ENCODE peak calls at places on chromosomes 2 and 18, in seven cellular contexts. N, X, K, Y, B, E and C are unnamed samples.

GRCh38 chr2:224925066-224925821 is 117.0 kb downstream of the DOCK10 start:
- DNase-seq in N (no peak), B (no peak), Y (no peak), K (no peak), E (no peak), X (no peak), C (no peak)

GRCh38 chr2:58535994-58536393 is 294.9 kb upstream of the FANCL start:
- DNase-seq in X (no peak), E (no peak), Y (no peak), B (no peak), K (no peak), N (no peak), C (no peak)

GRCh38 chr2:105502625-105503334 is 103.9 kb upstream of the FHL2 start:
- DNase-seq in X (no peak), N (no peak), E (no peak), K (no peak), Y (no peak), B (no peak), C (peak)

GRCh38 chr2:63763336-63764056 is 78.2 kb upstream of the UGP2 start:
- DNase-seq in X (no peak), B (no peak), N (no peak), K (no peak), E (no peak), Y (peak), C (peak)

GRCh38 chr2:120477198-120477597 is 131.3 kb downstream of the INHBB start:
- DNase-seq in B (no peak), E (no peak), K (no peak), X (no peak), Y (no peak), N (no peak), C (no peak)

GRCh38 chr18:35247412-35248249 is 6.8 kb downstream of the ZNF397 start:
- DNase-seq in X (no peak), N (no peak), Y (no peak), E (no peak), K (no peak), B (no peak), C (peak)

GRCh38 chr18:2958819-2959298 is 54.1 kb downstream of the LPIN2 start:
- DNase-seq in N (no peak), K (no peak), X (no peak), Y (no peak), E (no peak), B (no peak), C (peak)

GRCh38 chr18:3025544-3025943 is 12.6 kb upstream of the LPIN2 start:
- DNase-seq in Y (no peak), E (no peak), X (no peak), N (no peak), K (no peak), B (no peak), C (no peak)

GRCh38 chr2:173271135-173271534 is 83.5 kb upstream of the CDCA7 start:
- DNase-seq in X (no peak), N (no peak), E (no peak), K (no peak), B (no peak), Y (no peak), C (no peak)

GRCh38 chr2:178234648-178235047 is 40.3 kb downstream of the OSBPL6 start:
- DNase-seq in K (no peak), E (no peak), Y (no peak), N (no peak), X (no peak), B (no peak), C (peak)

GRCh38 chr2:157726946-157727345 is 98.3 kb upstream of the ACVR1C start:
- DNase-seq in K (no peak), Y (no peak), N (no peak), X (no peak), E (no peak), B (no peak), C (no peak)

GRCh38 chr2:211093743-211094303 is 537.4 kb downstream of the CPS1 start:
- DNase-seq in X (no peak), B (no peak), E (no peak), K (no peak), Y (no peak), N (no peak), C (no peak)

GRCh38 chr2:109355192-109355843 is 226.3 kb downstream of the SH3RF3 start:
- DNase-seq in X (no peak), E (no peak), B (no peak), Y (no peak), N (no peak), K (peak), C (peak)

GRCh38 chr2:126568734-126569133 is 87.2 kb upstream of the GYPC start:
- DNase-seq in N (no peak), X (no peak), B (no peak), E (no peak), K (no peak), Y (no peak), C (no peak)

GRCh38 chr2:241041557-241042158 is 43.2 kb downstream of the SNED1 start:
- DNase-seq in B (no peak), N (no peak), Y (no peak), E (peak), X (peak), K (peak), C (no peak)

GRCh38 chr18:3151379-3152264 is 68.1 kb downstream of the MYOM1 start:
- DNase-seq in E (no peak), N (no peak), K (no peak), Y (peak), B (no peak), X (no peak), C (peak)

GRCh38 chr18:74679679-74680076 is 82.0 kb downstream of the ZNF407 start:
- DNase-seq in B (no peak), K (no peak), N (no peak), E (no peak), Y (no peak), X (no peak), C (no peak)

GRCh38 chr18:2147424-2147823 is 423.9 kb downstream of the METTL4 start:
- DNase-seq in E (no peak), B (no peak), X (no peak), Y (peak), K (no peak), N (no peak), C (peak)

GRCh38 chr18:37578886-37579513 is 13.4 kb upstream of the CELF4 start:
- DNase-seq in B (no peak), K (no peak), E (no peak), X (no peak), Y (peak), N (no peak), C (peak)

GRCh38 chr2:181074457-181074856 is 94.1 kb downstream of the UBE2E3 start:
- DNase-seq in K (no peak), N (no peak), B (no peak), Y (no peak), X (no peak), E (no peak), C (peak)

GRCh38 chr18:54023471-54023870 is 201.0 kb downstream of the MBD2 start:
- DNase-seq in K (no peak), E (no peak), X (no peak), Y (no peak), B (no peak), N (no peak), C (peak)

GRCh38 chr2:7632420-7632819 is 715.2 kb downstream of the RNF144A start:
- DNase-seq in K (no peak), X (no peak), B (no peak), N (no peak), Y (no peak), E (no peak), C (no peak)

GRCh38 chr2:239773377-239774141 is 251.6 kb downstream of the NDUFA10 start:
- DNase-seq in Y (no peak), B (peak), X (peak), K (no peak), E (no peak), N (no peak), C (no peak)

GRCh38 chr2:174840436-174840835 is 76.2 kb upstream of the CHRNA1 start:
- DNase-seq in Y (no peak), B (no peak), E (no peak), X (no peak), N (no peak), K (no peak), C (peak)

GRCh38 chr2:45739796-45740485 is 88.5 kb downstream of the PRKCE start:
- DNase-seq in Y (no peak), B (no peak), K (no peak), X (no peak), N (no peak), E (no peak), C (no peak)

GRCh38 chr2:145687445-145688104 is 1167.7 kb upstream of the ZEB2 start:
- DNase-seq in B (no peak), N (no peak), K (no peak), X (no peak), E (no peak), Y (no peak), C (no peak)

GRCh38 chr2:123606631-123607030 is 418.5 kb upstream of the CNTNAP5 start:
- DNase-seq in B (no peak), X (no peak), Y (no peak), N (no peak), K (no peak), E (no peak), C (no peak)

GRCh38 chr2:20617892-20618467 is 32.9 kb downstream of the HS1BP3 start:
- DNase-seq in Y (peak), B (peak), N (peak), X (peak), E (peak), K (peak), C (peak)

GRCh38 chr2:127142663-127143630 is 36.0 kb upstream of the BIN1 start:
- DNase-seq in E (no peak), K (peak), B (no peak), Y (no peak), N (no peak), X (no peak), C (peak)

GRCh38 chr2:180010701-180011100 is 3.6 kb upstream of the CWC22 start:
- DNase-seq in Y (no peak), B (no peak), X (no peak), E (no peak), N (no peak), K (no peak), C (no peak)

GRCh38 chr2:111032721-111033532 is 87.8 kb upstream of the BCL2L11 start:
- DNase-seq in X (peak), E (no peak), B (no peak), N (peak), K (peak), Y (no peak), C (no peak)

GRCh38 chr2:210593166-210593565 is 36.8 kb downstream of the CPS1 start:
- DNase-seq in Y (no peak), N (no peak), B (no peak), X (no peak), E (no peak), K (no peak), C (peak)

GRCh38 chr2:71082402-71083252 is 14.2 kb downstream of the NAGK start:
- DNase-seq in B (no peak), K (no peak), E (no peak), Y (no peak), X (no peak), N (no peak), C (no peak)

GRCh38 chr2:156331572-156332451 is 709 bp downstream of the NR4A2 start:
- DNase-seq in Y (no peak), X (peak), N (peak), E (peak), B (peak), K (peak), C (peak)

GRCh38 chr18:42922363-42922762 is 193.1 kb downstream of the RIT2 start:
- DNase-seq in K (no peak), E (no peak), B (no peak), X (no peak), Y (no peak), N (no peak), C (no peak)

GRCh38 chr2:54429055-54429454 is 27.1 kb upstream of the SPTBN1 start:
- DNase-seq in E (no peak), X (no peak), Y (no peak), K (no peak), B (no peak), N (no peak), C (peak)

GRCh38 chr2:7014201-7014640 is 97.0 kb downstream of the RNF144A start:
- DNase-seq in Y (no peak), X (peak), E (no peak), B (no peak), N (no peak), K (no peak), C (peak)

GRCh38 chr18:11251891-11252270 is 102.5 kb upstream of the PIEZO2 start:
- DNase-seq in E (no peak), K (no peak), B (no peak), Y (no peak), X (no peak), N (no peak), C (peak)

GRCh38 chr2:66426250-66427064 is 8.5 kb upstream of the MEIS1 start:
- DNase-seq in N (no peak), E (no peak), B (no peak), Y (no peak), X (no peak), K (no peak), C (no peak)
- H3K4me3 ChIP-seq in N (peak), E (peak), B (peak), Y (peak), X (peak), K (no peak), C (peak)

DNA sequence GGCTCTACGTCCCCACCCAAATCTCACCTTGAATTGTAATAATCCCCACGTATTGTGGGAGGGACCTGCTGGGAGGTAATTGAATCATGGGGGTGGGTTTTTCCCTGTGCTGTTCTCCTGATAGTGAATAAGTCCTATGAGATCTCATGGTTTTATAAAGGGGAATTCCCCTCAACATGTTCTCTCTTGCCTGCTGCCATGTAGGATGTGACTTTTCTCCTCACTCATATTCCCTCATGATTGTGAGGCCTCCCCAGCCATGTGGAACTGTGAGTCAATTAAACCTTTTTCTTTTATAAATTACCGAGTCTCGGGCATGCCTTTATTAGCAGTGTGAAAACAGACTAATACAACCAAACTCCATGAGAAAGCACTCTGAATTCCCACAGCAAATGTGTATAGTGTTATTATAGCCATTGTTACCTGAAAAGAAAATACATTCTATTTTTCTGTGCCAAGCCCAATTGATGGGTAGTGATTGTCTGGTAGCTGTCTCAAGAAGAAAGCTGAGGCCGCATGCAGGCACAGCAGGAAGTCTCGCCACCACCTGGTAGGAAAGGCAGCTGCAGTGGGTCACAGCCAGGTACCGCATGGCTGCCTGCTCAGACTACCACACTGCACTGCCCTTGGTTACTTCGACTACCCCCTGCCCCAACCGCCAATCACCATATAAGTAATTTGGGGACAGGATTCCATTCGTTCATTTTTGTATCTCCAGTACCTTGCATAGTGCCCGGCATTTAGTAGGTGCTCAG is 10.3 kb upstream of the ZBTB7C start:
- DNase-seq in K (no peak), Y (no peak), X (no peak), E (no peak), N (no peak), B (no peak), C (no peak)
- TF ChIP-seq CTCF in K (no peak), Y (no peak), X (no peak), E (no peak), N (no peak), B (no peak), C (no peak)

GRCh38 chr2:206217162-206217561 is 57.3 kb upstream of the ZDBF2 start:
- DNase-seq in Y (no peak), E (no peak), K (no peak), X (no peak), B (no peak), N (no peak), C (no peak)

GRCh38 chr2:206217743-206218520 is 56.5 kb upstream of the ZDBF2 start:
- DNase-seq in B (no peak), Y (no peak), N (no peak), E (no peak), X (no peak), K (no peak), C (peak)

GRCh38 chr2:206212673-206213513 is 53.2 kb downstream of the EEF1B2 start:
- DNase-seq in Y (no peak), X (no peak), K (no peak), N (no peak), B (no peak), E (no peak), C (peak)

GRCh38 chr2:206211657-206212255 is 52.1 kb downstream of the EEF1B2 start:
- DNase-seq in K (no peak), Y (no peak), X (no peak), N (no peak), E (no peak), B (no peak), C (peak)

GRCh38 chr2:206213514-206213845 is 53.8 kb downstream of the EEF1B2 start:
- DNase-seq in X (no peak), K (no peak), N (no peak), E (no peak), B (no peak), Y (no peak), C (no peak)
- H3K4me3 ChIP-seq in X (no peak), K (no peak), N (no peak), E (no peak), B (no peak), Y (no peak), C (peak)

DNA sequence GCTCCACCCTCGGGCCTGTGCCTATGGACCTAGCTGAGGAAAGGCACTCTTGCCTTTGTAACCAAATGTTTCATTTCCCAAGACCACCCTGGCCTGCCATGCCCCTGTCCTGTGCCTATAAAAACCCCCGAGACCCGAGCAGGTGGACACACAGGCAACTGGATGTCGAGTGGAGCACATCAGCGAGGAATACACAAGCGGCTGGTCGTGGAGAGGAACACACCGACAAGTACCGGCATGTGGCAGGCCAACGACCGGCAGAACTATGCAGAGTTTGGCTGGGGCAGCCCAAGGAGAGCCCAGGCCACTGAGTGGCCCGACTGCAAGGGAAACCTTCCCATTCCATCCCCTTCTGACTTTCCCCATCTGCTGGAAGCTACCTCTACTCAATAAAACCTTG is 1963.8 kb upstream of the CELF4 start:
- DNase-seq in N (no peak), X (no peak), B (no peak), K (no peak), E (no peak), Y (no peak), C (no peak)
- TF ChIP-seq CTCF in N (no peak), X (no peak), B (no peak), K (no peak), E (no peak), Y (no peak), C (no peak)

DNA sequence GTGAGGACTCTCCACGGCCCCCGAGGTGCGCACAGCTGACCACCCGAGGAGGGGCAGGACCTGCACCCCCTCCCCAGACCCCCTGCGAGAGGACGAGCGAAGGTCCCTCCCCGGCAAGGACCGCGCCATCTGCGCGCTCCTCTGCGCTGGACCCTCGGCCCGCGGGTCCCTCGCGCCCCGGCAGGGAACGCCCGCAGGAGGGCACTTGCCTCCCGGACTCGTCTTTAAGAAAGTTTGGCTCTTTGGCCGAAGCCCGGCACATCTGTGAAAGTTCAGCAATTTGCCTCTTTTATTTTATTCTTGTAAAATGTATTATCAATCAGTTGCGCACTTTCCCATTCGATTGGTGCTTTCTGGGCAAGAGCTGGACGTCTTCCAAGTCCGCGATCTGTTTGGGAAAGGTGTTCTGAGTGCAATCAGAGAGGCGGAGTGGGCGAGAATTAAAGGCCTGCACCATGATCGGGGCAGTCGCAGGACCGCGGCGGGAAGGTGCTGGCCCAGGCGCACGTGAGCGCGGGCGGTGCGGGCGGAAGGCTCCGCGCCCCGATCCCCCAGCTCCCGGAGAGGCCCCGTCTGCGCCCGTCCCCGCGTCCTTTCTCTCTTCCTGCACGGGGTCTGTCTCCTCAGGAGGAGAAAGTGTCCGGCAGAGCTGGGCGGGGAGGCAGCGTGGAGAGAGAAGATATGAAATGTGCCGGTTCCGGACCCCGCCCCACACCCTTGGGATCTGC is 1.6 kb upstream of the ALKAL2 start:
- DNase-seq in N (peak), E (peak), K (no peak), B (no peak), Y (no peak), X (no peak), C (peak)
- H3K4me3 ChIP-seq in N (peak), E (peak), K (peak), B (peak), Y (peak), X (peak), C (peak)

GRCh38 chr2:200863655-200864205 is 728 bp downstream of the CLK1 start:
- DNase-seq in N (peak), E (peak), K (no peak), Y (no peak), B (no peak), X (no peak), C (no peak)
- TF ChIP-seq CTCF in N (no peak), E (no peak), K (no peak), Y (no peak), B (no peak), X (no peak), C (no peak)

GRCh38 chr2:16617282-16618266 is 48.1 kb downstream of the CYRIA start:
- DNase-seq in K (no peak), N (no peak), B (no peak), X (no peak), E (no peak), Y (no peak), C (peak)
- H3K4me3 ChIP-seq in K (no peak), N (no peak), B (no peak), X (no peak), E (no peak), Y (no peak), C (no peak)

GRCh38 chr2:97664636-97664970 is 759 bp upstream of the ACTR1B start:
- DNase-seq in B (no peak), K (no peak), X (no peak), E (no peak), N (peak), Y (no peak), C (no peak)
- TF ChIP-seq CTCF in B (no peak), K (no peak), X (no peak), E (no peak), N (no peak), Y (no peak), C (no peak)

GRCh38 chr2:102848366-102848839 is 86.6 kb downstream of the TMEM182 start:
- DNase-seq in B (peak), N (peak), Y (no peak), E (peak), K (peak), X (peak), C (no peak)
- H3K4me3 ChIP-seq in B (peak), N (no peak), Y (no peak), E (peak), K (peak), X (no peak), C (no peak)